ENCODE peak calls at places on chromosomes 7 and 10, in five cellular contexts. One of them, this sample, is unnamed.

GRCh38 chr7:136009488-136010079 is 32.4 kb upstream of the MTPN start:
- DNase-seq in neural crest cell: no peak
- DNase-seq in dorsolateral prefrontal cortex: no peak
- DNase-seq in hepatic stellate cell: peak; percentile 7
- DNase-seq in GDM1: no peak
- DNase-seq in this sample: peak; percentile 52

GRCh38 chr10:4242561-4243035 is 457.6 kb upstream of the KLF6 start:
- DNase-seq in hepatic stellate cell: no peak
- DNase-seq in GDM1: no peak
- DNase-seq in neural crest cell: no peak
- DNase-seq in dorsolateral prefrontal cortex: no peak
- DNase-seq in this sample: no peak

GRCh38 chr7:37488163-37488759 is 39.6 kb upstream of the ELMO1 start:
- DNase-seq in GDM1: peak; percentile 33
- DNase-seq in neural crest cell: no peak
- DNase-seq in hepatic stellate cell: no peak
- DNase-seq in dorsolateral prefrontal cortex: no peak
- DNase-seq in this sample: no peak

GRCh38 chr10:7162331-7162730 is 248.5 kb downstream of the SFMBT2 start:
- DNase-seq in dorsolateral prefrontal cortex: no peak
- DNase-seq in neural crest cell: no peak
- DNase-seq in hepatic stellate cell: no peak
- DNase-seq in GDM1: no peak
- DNase-seq in this sample: no peak

GRCh38 chr10:49585387-49585786 is 24.7 kb upstream of the SLC18A3 start:
- DNase-seq in hepatic stellate cell: no peak
- DNase-seq in dorsolateral prefrontal cortex: no peak
- DNase-seq in GDM1: no peak
- DNase-seq in neural crest cell: no peak
- DNase-seq in this sample: no peak

GRCh38 chr7:36781011-36781738 is 56.9 kb upstream of the AOAH start:
- DNase-seq in GDM1: no peak
- DNase-seq in hepatic stellate cell: no peak
- DNase-seq in neural crest cell: no peak
- DNase-seq in dorsolateral prefrontal cortex: no peak
- DNase-seq in this sample: no peak

GRCh38 chr10:37734971-37735370 is 122.4 kb downstream of the ZNF248 start:
- DNase-seq in dorsolateral prefrontal cortex: no peak
- DNase-seq in hepatic stellate cell: no peak
- DNase-seq in GDM1: no peak
- DNase-seq in neural crest cell: no peak
- DNase-seq in this sample: no peak

GRCh38 chr7:136405931-136406777 is 429.0 kb upstream of the MTPN start:
- DNase-seq in neural crest cell: peak; percentile 50
- DNase-seq in hepatic stellate cell: peak; percentile 22
- DNase-seq in dorsolateral prefrontal cortex: no peak
- DNase-seq in GDM1: no peak
- DNase-seq in this sample: peak; percentile 77

GRCh38 chr10:93579985-93580711 is 13.7 kb downstream of the FFAR4 start:
- DNase-seq in hepatic stellate cell: no peak
- DNase-seq in GDM1: no peak
- DNase-seq in neural crest cell: no peak
- DNase-seq in dorsolateral prefrontal cortex: no peak
- DNase-seq in this sample: no peak

GRCh38 chr7:45161842-45162241 is 4.3 kb downstream of the RAMP3 start:
- DNase-seq in dorsolateral prefrontal cortex: no peak
- DNase-seq in GDM1: no peak
- DNase-seq in neural crest cell: no peak
- DNase-seq in hepatic stellate cell: no peak
- DNase-seq in this sample: no peak

GRCh38 chr7:140478361-140479061 is 794 bp downstream of the MKRN1 start:
- DNase-seq in dorsolateral prefrontal cortex: peak; percentile 63
- DNase-seq in hepatic stellate cell: peak; percentile 46
- DNase-seq in neural crest cell: peak; percentile 35
- DNase-seq in GDM1: peak; percentile 45
- DNase-seq in this sample: peak; percentile 67

GRCh38 chr7:141333459-141333858 is 217.8 kb upstream of the AGK start:
- DNase-seq in GDM1: no peak
- DNase-seq in neural crest cell: no peak
- DNase-seq in dorsolateral prefrontal cortex: no peak
- DNase-seq in hepatic stellate cell: no peak
- DNase-seq in this sample: peak; percentile 28

GRCh38 chr10:71598673-71599072 is 120.9 kb downstream of the C10orf105 start:
- DNase-seq in GDM1: no peak
- DNase-seq in hepatic stellate cell: peak; percentile 36
- DNase-seq in dorsolateral prefrontal cortex: peak; percentile 81
- DNase-seq in neural crest cell: no peak
- DNase-seq in this sample: no peak

GRCh38 chr10:54066646-54067045 is 734.4 kb downstream of the PCDH15 start:
- DNase-seq in dorsolateral prefrontal cortex: no peak
- DNase-seq in hepatic stellate cell: no peak
- DNase-seq in GDM1: no peak
- DNase-seq in neural crest cell: no peak
- DNase-seq in this sample: no peak

GRCh38 chr7:92768501-92769360 is 67.6 kb downstream of the CDK6 start:
- DNase-seq in dorsolateral prefrontal cortex: no peak
- DNase-seq in neural crest cell: no peak
- DNase-seq in hepatic stellate cell: no peak
- DNase-seq in GDM1: no peak
- DNase-seq in this sample: no peak

GRCh38 chr7:82397846-82398245 is 45.7 kb downstream of the CACNA2D1 start:
- DNase-seq in hepatic stellate cell: no peak
- DNase-seq in GDM1: no peak
- DNase-seq in neural crest cell: no peak
- DNase-seq in dorsolateral prefrontal cortex: no peak
- DNase-seq in this sample: no peak

GRCh38 chr10:18010050-18010449 is 58.3 kb downstream of the SLC39A12 start:
- DNase-seq in neural crest cell: no peak
- DNase-seq in GDM1: no peak
- DNase-seq in dorsolateral prefrontal cortex: no peak
- DNase-seq in hepatic stellate cell: no peak
- DNase-seq in this sample: no peak

GRCh38 chr7:22569586-22570321 is 69.8 kb upstream of the STEAP1B start:
- DNase-seq in dorsolateral prefrontal cortex: no peak
- DNase-seq in GDM1: no peak
- DNase-seq in hepatic stellate cell: no peak
- DNase-seq in neural crest cell: no peak
- DNase-seq in this sample: no peak

GRCh38 chr7:20183086-20183485 is 34.1 kb downstream of the MACC1 start:
- DNase-seq in neural crest cell: no peak
- DNase-seq in hepatic stellate cell: no peak
- DNase-seq in dorsolateral prefrontal cortex: no peak
- DNase-seq in GDM1: no peak
- DNase-seq in this sample: no peak

GRCh38 chr7:127437772-127438330 is 45.3 kb upstream of the ZNF800 start:
- DNase-seq in dorsolateral prefrontal cortex: no peak
- DNase-seq in neural crest cell: no peak
- DNase-seq in GDM1: no peak
- DNase-seq in hepatic stellate cell: peak; percentile 34
- DNase-seq in this sample: no peak

GRCh38 chr10:27448926-27449325 is 55.2 kb upstream of the RAB18 start:
- DNase-seq in dorsolateral prefrontal cortex: no peak
- DNase-seq in hepatic stellate cell: no peak
- DNase-seq in neural crest cell: no peak
- DNase-seq in GDM1: no peak
- DNase-seq in this sample: no peak

GRCh38 chr7:105316578-105317375 is 71.9 kb downstream of the SRPK2 start:
- DNase-seq in dorsolateral prefrontal cortex: no peak
- DNase-seq in GDM1: no peak
- DNase-seq in neural crest cell: no peak
- DNase-seq in hepatic stellate cell: no peak
- DNase-seq in this sample: no peak

GRCh38 chr7:29500719-29501118 is 62.9 kb upstream of the PRR15 start:
- DNase-seq in GDM1: no peak
- DNase-seq in hepatic stellate cell: no peak
- DNase-seq in neural crest cell: no peak
- DNase-seq in dorsolateral prefrontal cortex: no peak
- DNase-seq in this sample: no peak

GRCh38 chr7:105461518-105461917 is 60.6 kb downstream of the PUS7 start:
- DNase-seq in neural crest cell: no peak
- DNase-seq in hepatic stellate cell: no peak
- DNase-seq in GDM1: no peak
- DNase-seq in dorsolateral prefrontal cortex: no peak
- DNase-seq in this sample: no peak

GRCh38 chr7:43625977-43626376 is 43.1 kb downstream of the STK17A start:
- DNase-seq in hepatic stellate cell: no peak
- DNase-seq in dorsolateral prefrontal cortex: no peak
- DNase-seq in GDM1: no peak
- DNase-seq in neural crest cell: no peak
- DNase-seq in this sample: no peak

GRCh38 chr7:71860572-71860971 is 551.6 kb downstream of the CALN1 start:
- DNase-seq in dorsolateral prefrontal cortex: no peak
- DNase-seq in hepatic stellate cell: no peak
- DNase-seq in GDM1: no peak
- DNase-seq in neural crest cell: no peak
- DNase-seq in this sample: no peak

GRCh38 chr7:47751068-47751467 is 169.2 kb upstream of the TNS3 start:
- DNase-seq in hepatic stellate cell: no peak
- DNase-seq in neural crest cell: no peak
- DNase-seq in dorsolateral prefrontal cortex: no peak
- DNase-seq in GDM1: no peak
- DNase-seq in this sample: no peak

GRCh38 chr10:74156919-74157289 is 5.9 kb downstream of the ADK start:
- DNase-seq in neural crest cell: no peak
- DNase-seq in hepatic stellate cell: no peak
- DNase-seq in GDM1: peak; percentile 41
- DNase-seq in dorsolateral prefrontal cortex: no peak
- DNase-seq in this sample: peak; percentile 38

GRCh38 chr10:75508239-75508813 is 76.9 kb downstream of the LRMDA start:
- DNase-seq in dorsolateral prefrontal cortex: no peak
- DNase-seq in hepatic stellate cell: peak; percentile 54
- DNase-seq in GDM1: no peak
- DNase-seq in neural crest cell: no peak
- DNase-seq in this sample: no peak